ENCODE peak calls at places on chromosomes 5 and 9, in five cellular contexts. B, Y, U, J and N are unnamed samples. For H3K9me3, the result is how much of the 10 kb centered on the place peaks cover.

GRCh38 chr9:15622596-15622995 is 69.8 kb downstream of the CCDC171 start:
- DNase-seq in J (no peak), Y (peak), B (peak), U (no peak), N (no peak)

GRCh38 chr9:6714176-6714575 is 43.6 kb upstream of the KDM4C start:
- DNase-seq in U (no peak), B (no peak), Y (no peak), J (no peak), N (no peak)

GRCh38 chr9:69949396-69949795 is 94.3 kb upstream of the MAMDC2 start:
- DNase-seq in U (no peak), B (no peak), J (no peak), Y (no peak), N (no peak)

GRCh38 chr9:79371301-79371700 is 200.5 kb upstream of the TLE4 start:
- DNase-seq in B (no peak), J (no peak), Y (no peak), U (no peak), N (no peak)

GRCh38 chr9:581673-582497 is 259.6 kb upstream of the DMRT1 start:
- DNase-seq in U (no peak), B (peak), J (no peak), Y (peak), N (no peak)

GRCh38 chr9:79858509-79858908 is 286.7 kb downstream of the TLE4 start:
- DNase-seq in J (no peak), U (no peak), Y (peak), B (no peak), N (no peak)

GRCh38 chr9:137319976-137320551 is 18.0 kb upstream of the NRARP start:
- DNase-seq in B (no peak), U (no peak), Y (no peak), J (peak), N (no peak)

GRCh38 chr9:80326105-80326504 is 754.3 kb downstream of the TLE4 start:
- DNase-seq in B (no peak), Y (no peak), J (no peak), U (no peak), N (no peak)

GRCh38 chr5:113331201-113331551 is 103.6 kb downstream of the TSSK1B start:
- DNase-seq in U (no peak), J (no peak), Y (no peak), B (no peak), N (no peak)

GRCh38 chr9:133585481-133586367 is 23.5 kb downstream of the FAM163B start:
- DNase-seq in U (no peak), J (no peak), Y (no peak), B (no peak), N (no peak)

GRCh38 chr5:55073211-55073610 is 29.2 kb upstream of the GZMA start:
- DNase-seq in B (no peak), J (no peak), U (no peak), Y (no peak), N (no peak)

DNA sequence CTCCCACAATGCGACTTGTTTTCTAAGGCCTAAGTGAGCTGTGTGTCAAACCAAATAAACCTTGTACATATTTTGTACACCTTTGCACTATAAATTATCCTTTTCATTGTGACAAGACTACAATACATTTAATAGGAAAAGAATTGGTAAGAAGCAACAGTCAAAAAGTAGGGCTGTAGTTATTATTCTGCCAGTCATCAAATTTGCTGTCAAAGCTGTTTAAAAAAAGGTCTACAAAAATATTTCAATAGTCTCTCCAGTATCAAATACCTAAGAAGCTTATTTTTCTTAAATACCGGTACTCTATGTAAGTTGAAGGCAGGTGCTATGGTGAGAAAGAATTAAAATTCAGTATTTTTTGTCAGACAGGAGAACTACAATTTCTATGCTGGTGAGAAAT is 40.5 kb downstream of the TLE1 start:
- DNase-seq in J (no peak), U (no peak), B (no peak), Y (no peak), N (no peak)
- H3K4me3 ChIP-seq in J (no peak), U (no peak), B (no peak), Y (no peak), N (no peak)

DNA sequence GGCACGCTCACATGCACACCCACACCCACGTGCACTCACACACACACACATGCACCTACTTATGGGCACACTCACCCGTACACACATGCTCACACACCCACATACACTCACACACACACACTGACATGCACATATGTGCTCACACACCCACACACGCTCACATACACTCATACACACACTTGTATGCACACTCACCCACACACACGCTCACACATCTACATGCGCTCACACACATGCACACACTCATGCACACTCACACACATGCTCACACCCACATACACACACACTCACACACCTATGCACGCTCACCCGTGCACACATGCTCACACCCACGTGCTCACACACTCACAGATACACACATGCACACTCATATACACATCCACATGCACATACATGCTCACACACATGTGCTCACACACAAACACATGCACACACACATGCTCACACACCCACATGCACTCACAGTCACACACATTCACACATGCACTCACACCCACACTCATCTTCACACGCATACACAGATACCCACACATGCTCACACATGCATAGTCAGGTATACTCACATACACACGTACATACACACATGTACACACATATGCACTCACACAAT is 138.3 kb downstream of the OLFM1 start:
- DNase-seq in U (no peak), B (no peak), J (no peak), Y (no peak), N (no peak)
- H3K9me3 ChIP-seq in U (under half), B (under half), J (under half), Y (under half), N (under half)

DNA sequence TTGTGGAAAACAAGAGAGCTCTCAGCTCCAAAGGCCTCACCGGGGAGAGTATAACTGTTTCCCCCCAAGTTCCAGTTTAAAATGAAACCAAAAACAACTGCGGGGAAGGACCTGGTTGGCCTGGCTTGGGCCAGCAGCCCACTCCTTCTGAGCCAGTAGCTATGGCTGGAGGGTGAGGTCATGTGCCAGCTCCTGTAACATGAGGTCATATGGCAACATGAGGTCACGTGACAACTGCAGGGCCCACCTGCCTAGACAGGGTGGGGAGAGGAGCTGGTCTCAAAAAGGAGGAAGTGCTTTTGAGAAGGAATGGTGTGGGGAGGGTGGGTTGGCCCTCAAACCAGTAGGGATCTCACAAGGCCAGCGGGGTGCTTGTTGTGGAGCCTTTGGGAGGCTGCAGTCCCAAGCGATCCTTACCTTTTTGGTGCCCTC is 29.3 kb upstream of the CRB2 start:
- DNase-seq in Y (no peak), J (no peak), B (no peak), U (no peak), N (no peak)
- H3K4me3 ChIP-seq in Y (no peak), J (peak), B (no peak), U (no peak), N (no peak)

GRCh38 chr5:180251141-180251540 is 40.7 kb downstream of the MAPK9 start:
- DNase-seq in J (no peak), B (no peak), Y (no peak), U (no peak), N (no peak)

GRCh38 chr5:180250329-180250728 is 41.3 kb upstream of the RASGEF1C start:
- DNase-seq in U (no peak), B (no peak), Y (no peak), J (no peak), N (no peak)

GRCh38 chr5:180251887-180252286 is 40.0 kb downstream of the MAPK9 start:
- DNase-seq in Y (no peak), U (no peak), J (no peak), B (no peak), N (no peak)

GRCh38 chr5:180253036-180253824 is 38.7 kb downstream of the MAPK9 start:
- DNase-seq in Y (peak), U (no peak), J (no peak), B (no peak), N (no peak)
- H3K9me3 ChIP-seq in Y (half or more), U (half or more), J (under half), B (half or more), N (half or more)

GRCh38 chr9:89496645-89497044 is 1.3 kb downstream of the SEMA4D start:
- DNase-seq in B (no peak), Y (no peak), J (peak), U (no peak), N (no peak)
- H3K4me3 ChIP-seq in B (peak), Y (peak), J (peak), U (peak), N (no peak)

DNA sequence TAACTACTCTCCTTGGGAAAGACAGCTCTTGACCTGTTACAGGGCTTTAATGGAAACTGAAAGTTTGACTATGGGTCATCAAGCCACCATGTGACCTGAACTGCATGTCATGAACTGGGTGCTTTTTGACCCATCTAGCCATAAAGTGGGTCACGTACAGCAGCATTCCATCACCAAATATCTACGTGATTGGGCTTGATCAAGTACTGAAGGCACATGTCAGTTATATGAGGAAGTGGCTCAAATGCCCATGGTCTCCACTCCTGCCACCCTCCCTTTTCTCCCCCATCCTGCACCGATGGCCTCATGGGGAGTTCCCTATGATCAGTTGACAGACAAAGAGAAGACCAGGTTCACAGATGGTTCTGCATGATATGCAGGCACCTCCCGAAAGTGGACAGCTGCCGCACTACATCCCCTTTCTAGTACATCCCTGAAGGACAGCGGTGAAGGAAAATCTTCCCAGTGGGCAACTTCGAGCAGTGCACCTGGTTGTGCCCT is 7.3 kb upstream of the FCN1 start:
- DNase-seq in J (no peak), B (no peak), Y (no peak), U (no peak), N (no peak)
- H3K9me3 ChIP-seq in J (under half), B (under half), Y (under half), U (under half), N (under half)

DNA sequence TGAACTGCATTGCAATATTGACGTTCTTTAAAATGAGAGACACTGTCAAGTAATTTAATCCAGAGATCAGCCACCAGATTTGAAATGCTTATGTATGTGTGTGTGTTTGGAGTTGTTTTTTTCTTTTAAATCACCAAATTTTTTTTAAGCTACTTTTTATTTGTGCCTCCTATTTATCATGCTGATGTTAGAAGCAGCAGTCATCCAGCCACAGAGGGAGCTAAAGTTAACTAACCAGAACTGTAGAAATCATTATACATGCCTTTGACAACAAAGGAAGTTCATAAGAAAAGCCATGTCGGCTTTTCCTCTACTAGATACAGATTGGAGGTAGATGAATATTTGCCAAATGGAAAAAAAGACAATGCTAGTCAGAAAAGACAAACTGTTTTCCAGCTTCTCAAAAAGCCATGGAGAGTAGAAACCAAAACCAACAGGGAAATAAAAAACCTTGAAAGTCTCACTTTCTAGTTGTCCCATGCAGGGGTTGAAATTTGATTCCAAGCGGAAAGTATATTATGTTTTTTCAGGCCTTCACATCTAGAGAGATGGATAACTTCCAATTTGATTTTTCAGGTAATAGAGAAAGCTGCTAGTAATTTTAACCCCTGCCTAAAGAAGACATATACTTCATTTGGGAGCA is 4.5 kb downstream of the PURA start:
- DNase-seq in B (no peak), U (no peak), Y (peak), J (no peak), N (no peak)
- H3K4me3 ChIP-seq in B (no peak), U (no peak), Y (no peak), J (no peak), N (no peak)

DNA sequence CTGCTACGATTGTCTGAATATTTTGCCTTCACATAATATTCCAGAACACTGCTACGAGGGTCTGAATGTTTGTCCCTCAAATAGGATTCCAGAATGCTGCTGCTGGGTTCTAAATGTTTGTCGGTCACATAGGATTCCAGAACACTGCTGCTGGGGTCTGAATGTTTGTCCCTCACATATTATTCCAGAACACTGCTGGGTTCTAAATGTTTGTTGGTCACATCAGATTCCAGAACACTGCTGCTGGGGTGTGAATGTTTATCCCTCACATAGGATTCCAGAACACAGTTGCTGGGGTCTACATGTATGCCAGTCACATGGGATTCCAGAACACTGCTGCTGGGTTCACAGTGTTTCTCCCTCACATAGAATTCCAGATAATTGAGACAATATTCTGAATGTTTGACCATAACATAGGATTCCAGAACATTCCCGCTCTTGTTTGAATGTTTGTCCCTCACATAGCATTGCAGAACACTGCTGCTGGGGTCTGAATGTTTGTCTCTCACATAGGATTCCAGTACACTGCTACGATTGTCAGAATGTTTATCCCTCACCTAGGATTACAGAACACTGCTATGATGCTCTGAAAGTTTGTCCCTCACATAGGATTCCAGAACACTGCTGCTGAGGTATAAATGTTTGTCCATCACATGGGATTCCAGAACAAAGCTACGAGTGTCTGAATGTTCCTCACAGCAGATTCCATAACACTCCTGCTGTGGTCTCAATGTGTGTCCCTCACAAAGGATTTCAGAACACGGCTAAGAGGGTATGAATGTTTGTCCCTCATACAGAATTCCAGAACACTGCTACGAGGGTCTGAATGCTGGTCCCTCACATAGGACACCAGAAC is 201.8 kb downstream of the FOXD4L6 start:
- DNase-seq in Y (no peak), J (no peak), U (no peak), B (no peak), N (no peak)
- H3K9me3 ChIP-seq in Y (half or more), J (under half), U (half or more), B (under half), N (under half)

DNA sequence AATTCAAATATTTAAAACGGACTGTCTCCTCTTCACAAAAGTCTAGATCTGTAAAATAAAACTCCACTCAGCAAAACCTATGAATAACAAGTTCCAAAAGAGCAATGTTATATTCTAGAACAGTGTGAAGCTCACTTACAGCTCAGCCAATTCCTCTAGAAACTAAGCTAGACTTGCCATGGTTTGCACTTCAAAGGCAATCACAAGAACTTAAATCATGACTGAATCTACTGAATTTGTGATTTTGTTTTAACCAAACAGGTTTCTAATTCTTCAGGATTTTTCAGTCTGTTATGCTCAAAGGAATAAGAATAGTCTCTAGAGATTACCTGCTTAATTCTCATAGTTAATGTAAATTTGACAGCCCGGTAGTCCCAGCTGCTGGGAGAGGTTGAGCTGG is 1.4 kb upstream of the PKD2L2 start:
- DNase-seq in B (no peak), U (no peak), J (no peak), Y (no peak), N (no peak)
- H3K4me3 ChIP-seq in B (no peak), U (peak), J (no peak), Y (no peak), N (no peak)

GRCh38 chr9:96784021-96784420 is 6.1 kb upstream of the ZNF510 start:
- DNase-seq in J (no peak), U (no peak), B (no peak), Y (no peak), N (no peak)
- H3K9me3 ChIP-seq in J (under half), U (under half), B (under half), Y (half or more), N (under half)